ENCODE peak calls at places on chromosomes 1 and 21, in ten cellular contexts. B, L, J, P, R, A, U, K, V and C are unnamed samples.

GRCh38 chr1:206674745-206675175 is 9.9 kb upstream of the MAPKAPK2 start:
- DNase-seq in B (peak; percentile 70), L (no peak), J (no peak), P (peak; percentile 98), R (no peak), A (no peak), U (peak; percentile 100), K (no peak), V (no peak), C (no peak)

GRCh38 chr21:37208056-37208705 is 59.0 kb downstream of the VPS26C start:
- DNase-seq in B (peak; percentile 1), L (no peak), J (no peak), P (no peak), R (no peak), A (no peak), U (no peak), K (no peak), V (peak; percentile 78), C (peak; percentile 41)

GRCh38 chr1:84698151-84698651 is 7.9 kb upstream of the SSX2IP start:
- DNase-seq in B (peak; percentile 3), L (no peak), J (no peak), P (peak; percentile 67), R (no peak), A (no peak), U (peak; percentile 94), K (no peak), V (no peak), C (no peak)

GRCh38 chr1:16191916-16192545 is 20.4 kb downstream of the ARHGEF19 start:
- DNase-seq in B (no peak), L (no peak), J (no peak), P (no peak), R (no peak), A (no peak), U (no peak), K (no peak), V (no peak), C (no peak)

GRCh38 chr21:39095681-39096080 is 87.6 kb downstream of the PSMG1 start:
- DNase-seq in B (no peak), L (no peak), J (no peak), P (no peak), R (no peak), A (no peak), U (no peak), K (no peak), V (no peak), C (no peak)

GRCh38 chr1:26278835-26279597 is 870 bp upstream of the SH3BGRL3 start:
- DNase-seq in B (peak; percentile 75), L (no peak), J (no peak), P (no peak), R (no peak), A (no peak), U (peak; percentile 84), K (no peak), V (no peak), C (peak; percentile 24)

GRCh38 chr1:119275145-119275929 is 93.2 kb upstream of the HAO2 start:
- DNase-seq in B (peak; percentile 85), L (peak; percentile 12), J (peak; percentile 71), P (peak; percentile 28), R (peak; percentile 50), A (no peak), U (peak; percentile 81), K (peak; percentile 61), V (no peak), C (peak; percentile 17)

GRCh38 chr21:35716886-35717285 is 343.4 kb downstream of the SETD4 start:
- DNase-seq in B (no peak), L (no peak), J (no peak), P (no peak), R (no peak), A (no peak), U (no peak), K (no peak), V (no peak), C (no peak)

GRCh38 chr1:241744591-241744990 is 92.5 kb downstream of the WDR64 start:
- DNase-seq in B (no peak), L (no peak), J (no peak), P (no peak), R (no peak), A (no peak), U (no peak), K (no peak), V (no peak), C (no peak)

GRCh38 chr1:32981003-32981909 is 16.6 kb upstream of the RNF19B start:
- DNase-seq in B (peak; percentile 71), L (no peak), J (no peak), P (peak; percentile 84), R (peak; percentile 73), A (peak; percentile 32), U (peak; percentile 87), K (no peak), V (no peak), C (peak; percentile 69)

GRCh38 chr1:8182034-8182761 is 135.7 kb upstream of the SLC45A1 start:
- DNase-seq in B (peak; percentile 92), L (no peak), J (no peak), P (peak; percentile 77), R (no peak), A (no peak), U (peak; percentile 22), K (no peak), V (no peak), C (no peak)

GRCh38 chr1:2585318-2586092 is 1.1 kb upstream of the PRXL2B start:
- DNase-seq in B (peak; percentile 65), L (no peak), J (peak; percentile 25), P (no peak), R (peak; percentile 84), A (peak; percentile 47), U (peak; percentile 37), K (no peak), V (no peak), C (peak; percentile 73)